ENCODE peak calls at places on chromosomes 3 and 15, in four cellular contexts. R is GM12878, S is HepG2, O is SK-N-SH. F is an unnamed sample.
A peak's percentile ranks its signal among the peaks of the same experiment; 100 is the strongest.

GRCh38 chr3:8238434-8238833 is 263.2 kb upstream of the LMCD1 start:
- DNase-seq in O (no peak), R (no peak), S (no peak), F (no peak)

GRCh38 chr15:78507831-78508160 is 419 bp downstream of the HYKK start:
- DNase-seq in O (no peak), S (no peak), R (no peak), F (no peak)

GRCh38 chr3:164479978-164480377 is 598.3 kb downstream of the SI start:
- DNase-seq in R (no peak), O (no peak), S (no peak), F (no peak)

GRCh38 chr3:29731050-29731449 is 450.2 kb downstream of the RBMS3 start:
- DNase-seq in S (no peak), R (no peak), O (no peak), F (no peak)

GRCh38 chr3:115804722-115805121 is 181.4 kb downstream of the GAP43 start:
- DNase-seq in O (no peak), R (no peak), S (no peak), F (no peak)

GRCh38 chr15:93298901-93299300 is 209.9 kb upstream of the RGMA start:
- DNase-seq in S (no peak), R (no peak), O (no peak), F (no peak)

GRCh38 chr15:40338921-40339620 is 1.7 kb downstream of the CCDC9B start:
- DNase-seq in O (no peak), R (no peak), S (peak; percentile 85), F (no peak)

GRCh38 chr3:38637906-38638305 is 11.6 kb downstream of the SCN5A start:
- DNase-seq in S (no peak), O (no peak), R (no peak), F (no peak)

GRCh38 chr15:85607842-85608241 is 186.9 kb downstream of the KLHL25 start:
- DNase-seq in S (no peak), O (no peak), R (no peak), F (no peak)

GRCh38 chr15:25894371-25894902 is 31.3 kb upstream of the ATP10A start:
- DNase-seq in R (no peak), O (no peak), S (no peak), F (no peak)

GRCh38 chr15:95018888-95019545 is 787.7 kb downstream of the MCTP2 start:
- DNase-seq in R (no peak), O (no peak), S (no peak), F (no peak)

GRCh38 chr3:47874913-47875312 is 72.0 kb downstream of the DHX30 start:
- DNase-seq in R (no peak), S (no peak), O (no peak), F (no peak)

GRCh38 chr15:69973102-69973714 is 124.5 kb downstream of the TLE3 start:
- DNase-seq in O (no peak), R (no peak), S (peak; percentile 23), F (no peak)

GRCh38 chr15:75152382-75153079 is 49.2 kb upstream of the C15orf39 start:
- DNase-seq in S (no peak), R (no peak), O (no peak), F (no peak)

GRCh38 chr15:38560456-38560926 is 4.1 kb downstream of the RASGRP1 start:
- DNase-seq in O (no peak), R (no peak), S (no peak), F (no peak)

GRCh38 chr3:164452707-164453106 is 625.6 kb downstream of the SI start:
- DNase-seq in O (no peak), R (no peak), S (no peak), F (no peak)

GRCh38 chr3:150960708-150961684 is 11.5 kb downstream of the CLRN1 start:
- DNase-seq in R (no peak), O (no peak), S (no peak), F (no peak)

GRCh38 chr3:38396239-38396638 is 49.7 kb downstream of the XYLB start:
- DNase-seq in R (no peak), O (no peak), S (no peak), F (peak; percentile 17)

GRCh38 chr3:132629928-132630327 is 29.7 kb downstream of the ACAD11 start:
- DNase-seq in O (no peak), S (no peak), R (no peak), F (no peak)

GRCh38 chr3:190424478-190425439 is 24.9 kb downstream of the TMEM207 start:
- DNase-seq in O (peak; percentile 38), S (peak; percentile 77), R (peak; percentile 20), F (peak; percentile 79)

GRCh38 chr3:72458365-72458764 is 389.9 kb downstream of the SHQ1 start:
- DNase-seq in S (no peak), R (no peak), O (no peak), F (no peak)

GRCh38 chr3:56783644-56784451 is 17.9 kb downstream of the ARHGEF3 start:
- DNase-seq in R (peak; percentile 93), O (no peak), S (peak; percentile 77), F (no peak)

GRCh38 chr3:134092231-134092701 is 62.5 kb upstream of the SLCO2A1 start:
- DNase-seq in S (no peak), R (no peak), O (no peak), F (no peak)

GRCh38 chr15:58440181-58440910 is 8.6 kb downstream of the LIPC start:
- DNase-seq in O (no peak), S (peak; percentile 71), R (no peak), F (no peak)

GRCh38 chr3:177145954-177146353 is 51.3 kb downstream of the TBL1XR1 start:
- DNase-seq in S (no peak), O (no peak), R (no peak), F (no peak)

GRCh38 chr3:134376385-134376765 is 2.1 kb upstream of the AMOTL2 start:
- DNase-seq in R (no peak), O (no peak), S (no peak), F (no peak)

GRCh38 chr3:82132210-82133069 is 371.0 kb upstream of the GBE1 start:
- DNase-seq in S (peak; percentile 41), O (no peak), R (no peak), F (no peak)

GRCh38 chr3:145869958-145870357 is 291.0 kb downstream of the PLOD2 start:
- DNase-seq in S (no peak), R (peak; percentile 16), O (no peak), F (no peak)

GRCh38 chr15:90376789-90377188 is 11.3 kb upstream of the IQGAP1 start:
- DNase-seq in R (no peak), O (no peak), S (no peak), F (no peak)

GRCh38 chr3:135896613-135897012 is 68.9 kb upstream of the PPP2R3A start:
- DNase-seq in R (no peak), O (no peak), S (no peak), F (no peak)

GRCh38 chr3:28317438-28318022 is 31.0 kb upstream of the ZCWPW2 start:
- DNase-seq in O (peak; percentile 33), S (peak; percentile 57), R (no peak), F (no peak)

GRCh38 chr15:71294636-71295241 is 179.5 kb downstream of the THSD4 start:
- DNase-seq in S (no peak), R (no peak), O (no peak), F (no peak)

GRCh38 chr3:15797600-15798303 is at the start of gene ANKRD28:
- DNase-seq in S (peak; percentile 58), O (peak; percentile 13), R (no peak), F (no peak)

GRCh38 chr3:37946531-37946889 is 44.1 kb upstream of the VILL start:
- DNase-seq in R (no peak), S (no peak), O (no peak), F (no peak)

GRCh38 chr15:65184305-65184943 is 718 bp downstream of the CLPX start:
- DNase-seq in S (peak; percentile 64), R (no peak), O (peak; percentile 70), F (no peak)

GRCh38 chr3:42043116-42043796 is 47.9 kb upstream of the TRAK1 start:
- DNase-seq in S (peak; percentile 87), R (no peak), O (peak; percentile 88), F (peak; percentile 71)

GRCh38 chr3:52495777-52496602 is 852 bp downstream of the STAB1 start:
- DNase-seq in R (no peak), S (peak; percentile 30), O (no peak), F (no peak)
- TF ChIP-seq TAF1 in R (no peak), S (no peak), O (no peak), F (no peak)

DNA sequence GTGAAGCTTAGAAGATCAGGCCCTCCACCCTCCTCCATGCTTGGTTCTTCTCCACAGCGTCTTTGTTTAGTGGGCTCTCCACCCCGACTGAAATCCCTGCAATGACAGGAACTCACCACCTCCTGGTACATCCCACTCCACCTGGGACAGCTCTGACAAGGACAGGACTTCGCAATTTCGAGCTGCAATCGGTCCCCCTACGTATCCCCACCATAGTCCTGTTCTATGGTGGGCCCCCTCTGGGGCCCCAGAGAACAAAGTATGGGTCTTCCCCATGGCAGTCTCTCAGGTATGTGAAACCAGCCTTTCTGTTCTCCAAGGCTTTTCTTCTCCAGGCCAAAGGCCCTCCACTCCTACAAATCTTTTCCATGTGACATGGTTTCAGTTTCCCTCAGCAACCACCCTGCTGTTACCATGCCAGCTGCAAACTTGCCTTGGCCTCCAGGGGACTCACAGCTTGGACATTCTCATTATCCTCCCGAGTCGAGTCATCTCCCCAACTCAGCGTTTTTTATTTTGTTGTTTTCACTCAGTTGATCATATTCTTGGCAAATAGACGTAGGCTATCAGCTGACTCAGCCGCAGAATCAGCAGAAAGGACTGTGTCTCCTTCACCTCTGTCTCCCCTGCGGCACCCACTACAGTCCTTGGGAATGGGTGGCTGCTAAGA is 233.3 kb downstream of the OPA1 start:
- DNase-seq in S (no peak), R (no peak), O (no peak), F (no peak)
- TF ChIP-seq TCF12 in S (no peak), R (no peak), O (no peak), F (no peak)

GRCh38 chr3:157113832-157114505 is 46.0 kb downstream of the CCNL1 start:
- DNase-seq in R (no peak), O (no peak), S (no peak), F (no peak)
- TF ChIP-seq TAF1 in R (no peak), O (no peak), S (no peak), F (no peak)

DNA sequence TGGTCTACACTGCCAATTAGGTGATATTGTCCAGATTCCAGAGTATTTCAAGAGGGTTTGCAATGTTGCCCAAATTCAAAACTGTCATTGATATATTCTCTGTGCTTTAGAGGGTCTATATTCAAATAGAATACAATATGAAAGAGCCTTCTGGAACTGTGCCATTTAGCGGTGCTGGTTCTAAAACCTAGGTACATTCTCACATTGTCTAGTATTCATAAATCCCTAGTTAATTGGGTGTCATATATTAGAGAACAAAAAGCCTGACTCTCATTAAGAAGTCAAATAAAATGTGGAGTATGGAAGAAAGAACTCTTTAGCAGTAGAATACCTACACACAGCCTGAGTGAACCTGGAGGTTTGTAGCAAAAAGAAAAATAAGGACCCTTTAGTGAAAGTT is 447.9 kb downstream of the CNTN6 start:
- DNase-seq in S (no peak), R (no peak), O (no peak), F (no peak)
- TF ChIP-seq TCF12 in S (no peak), R (no peak), O (no peak), F (no peak)

GRCh38 chr15:88490036-88490435 is 22.5 kb downstream of the MRPS11 start:
- DNase-seq in S (no peak), O (no peak), R (no peak), F (no peak)

GRCh38 chr15:88497109-88497761 is 29.7 kb downstream of the MRPS11 start:
- DNase-seq in S (no peak), O (no peak), R (no peak), F (no peak)

GRCh38 chr15:88489321-88489720 is 21.8 kb downstream of the MRPS11 start:
- DNase-seq in R (no peak), O (no peak), S (no peak), F (peak; percentile 57)

GRCh38 chr15:88491158-88491557 is 23.6 kb downstream of the MRPS11 start:
- DNase-seq in R (no peak), S (no peak), O (no peak), F (no peak)

GRCh38 chr15:88493811-88494210 is 26.3 kb downstream of the MRPS11 start:
- DNase-seq in R (no peak), S (no peak), O (no peak), F (no peak)
- TF ChIP-seq TAF1 in R (no peak), S (no peak), O (no peak), F (no peak)